ENCODE peak calls at places on chromosome 14, in eight cellular contexts. I is left lung, G is IMR-90, L is MG63, X is adipocyte, D is fibroblast of lung, V is K562, O is BE2C. E is an unnamed sample. For H3K36me3, the result is how much of the 10 kb centered on the place peaks cover.

GRCh38 chr14:67569651-67570290 is 30.3 kb downstream of the PIGH start:
- DNase-seq in O (no peak), V (no peak), L (no peak), D (no peak), I (no peak), G (no peak), X (no peak), E (no peak)

GRCh38 chr14:105864116-105864515 is 337.7 kb downstream of the TMEM121 start:
- DNase-seq in X (no peak), I (peak), O (no peak), V (no peak), G (no peak), L (no peak), D (no peak), E (peak)

GRCh38 chr14:23610815-23611289 is 25.3 kb upstream of the DHRS2 start:
- DNase-seq in D (no peak), I (no peak), V (no peak), O (no peak), G (no peak), X (no peak), L (no peak), E (no peak)

GRCh38 chr14:50471838-50472465 is 60.4 kb downstream of the MAP4K5 start:
- DNase-seq in X (no peak), L (no peak), I (no peak), D (no peak), G (no peak), O (no peak), V (no peak), E (no peak)

GRCh38 chr14:25108959-25109358 is 59.0 kb upstream of the STXBP6 start:
- DNase-seq in X (peak), V (no peak), O (peak), G (no peak), L (no peak), D (peak), I (no peak), E (peak)

GRCh38 chr14:73787760-73788508 is 63.7 kb upstream of the PTGR2 start:
- DNase-seq in O (no peak), I (no peak), G (peak), V (no peak), X (peak), D (peak), L (no peak), E (no peak)

GRCh38 chr14:30227871-30228270 is 300.2 kb upstream of the PRKD1 start:
- DNase-seq in V (no peak), I (no peak), L (peak), D (peak), G (peak), O (no peak), X (peak), E (no peak)

GRCh38 chr14:92690171-92691011 is 58.0 kb downstream of the LGMN start:
- DNase-seq in I (no peak), X (peak), G (peak), L (peak), O (peak), D (peak), V (peak), E (peak)

GRCh38 chr14:28666961-28667360 is 99.6 kb upstream of the FOXG1 start:
- DNase-seq in I (no peak), X (no peak), V (no peak), D (peak), L (no peak), O (no peak), G (no peak), E (no peak)

GRCh38 chr14:50562841-50563240 is 2.9 kb downstream of the ATL1 start:
- DNase-seq in G (no peak), V (no peak), D (no peak), L (no peak), O (no peak), I (no peak), X (no peak), E (no peak)

GRCh38 chr14:96661244-96661969 is 135.8 kb upstream of the VRK1 start:
- DNase-seq in I (no peak), G (no peak), L (no peak), O (no peak), D (no peak), V (no peak), X (no peak), E (no peak)

GRCh38 chr14:70780396-70781075 is 28.8 kb downstream of the MAP3K9 start:
- DNase-seq in V (no peak), D (no peak), X (no peak), L (no peak), I (peak), G (no peak), O (no peak), E (peak)

GRCh38 chr14:68599896-68600620 is 192.8 kb downstream of the ZFP36L1 start:
- DNase-seq in D (no peak), I (no peak), L (no peak), O (peak), G (no peak), X (no peak), V (no peak), E (no peak)

GRCh38 chr14:50331596-50331995 is 19.5 kb downstream of the DMAC2L start:
- DNase-seq in D (no peak), L (no peak), G (no peak), I (no peak), O (no peak), X (no peak), V (no peak), E (no peak)

GRCh38 chr14:38256358-38256840 is 506 bp upstream of the CLEC14A start:
- DNase-seq in L (no peak), O (no peak), X (no peak), I (no peak), V (no peak), G (peak), D (no peak), E (no peak)

GRCh38 chr14:26845106-26845818 is 247.4 kb upstream of the NOVA1 start:
- DNase-seq in O (no peak), X (no peak), L (no peak), D (no peak), G (no peak), V (no peak), I (no peak), E (no peak)

GRCh38 chr14:106058342-106058741 is 532.0 kb downstream of the TMEM121 start:
- DNase-seq in V (no peak), D (no peak), O (no peak), X (no peak), L (no peak), I (no peak), G (no peak), E (no peak)

GRCh38 chr14:75702107-75702506 is 41.1 kb downstream of the TTLL5 start:
- DNase-seq in O (no peak), D (no peak), X (no peak), G (no peak), I (no peak), V (no peak), L (no peak), E (no peak)

GRCh38 chr14:64841772-64842490 is 37.8 kb downstream of the SPTB start:
- DNase-seq in O (no peak), I (no peak), V (peak), L (no peak), X (no peak), D (peak), G (no peak), E (no peak)

GRCh38 chr14:74275265-74275841 is 27.4 kb downstream of the ABCD4 start:
- DNase-seq in X (peak), L (peak), O (peak), G (peak), V (no peak), I (no peak), D (peak), E (no peak)

GRCh38 chr14:85223667-85224066 is 306.3 kb upstream of the FLRT2 start:
- DNase-seq in X (no peak), I (no peak), V (no peak), G (no peak), L (no peak), D (no peak), O (no peak), E (no peak)

GRCh38 chr14:102218688-102219087 is 79.0 kb downstream of the WDR20 start:
- DNase-seq in D (no peak), V (no peak), L (no peak), O (no peak), X (no peak), I (no peak), G (no peak), E (no peak)

GRCh38 chr14:43483415-43483814 is 1023.7 kb downstream of the FSCB start:
- DNase-seq in G (no peak), I (no peak), O (no peak), V (no peak), D (no peak), X (no peak), L (no peak), E (no peak)

GRCh38 chr14:95111507-95112164 is 45.7 kb downstream of the DICER1 start:
- DNase-seq in O (no peak), I (no peak), L (no peak), D (no peak), V (no peak), G (no peak), X (no peak), E (no peak)

GRCh38 chr14:72603639-72604038 is 290.3 kb downstream of the DPF3 start:
- DNase-seq in I (no peak), V (no peak), O (no peak), D (peak), X (no peak), L (no peak), G (no peak), E (no peak)

GRCh38 chr14:95156765-95157194 is 549 bp downstream of the DICER1 start:
- DNase-seq in L (peak), O (peak), I (peak), X (peak), D (no peak), G (peak), V (no peak), E (peak)

GRCh38 chr14:53793790-53794560 is 162.7 kb downstream of the BMP4 start:
- DNase-seq in G (no peak), O (no peak), L (peak), I (no peak), D (peak), X (peak), V (no peak), E (no peak)

GRCh38 chr14:89861630-89862029 is 92.9 kb downstream of the EFCAB11 start:
- DNase-seq in I (no peak), O (no peak), D (no peak), G (no peak), X (no peak), V (no peak), L (no peak), E (no peak)

GRCh38 chr14:74500417-74501134 is 7.0 kb downstream of the ISCA2 start:
- DNase-seq in V (no peak), I (no peak), D (no peak), G (no peak), O (no peak), X (no peak), L (no peak), E (no peak)

GRCh38 chr14:37246427-37246829 is 48.7 kb downstream of the MIPOL1 start:
- DNase-seq in X (peak), I (no peak), L (no peak), D (peak), O (no peak), G (peak), V (peak), E (no peak)

GRCh38 chr14:74478996-74479635 is 14.0 kb downstream of the NPC2 start:
- DNase-seq in I (no peak), D (no peak), O (peak), V (no peak), G (peak), L (no peak), X (peak), E (no peak)

GRCh38 chr14:80388980-80389711 is 177.8 kb upstream of the DIO2 start:
- DNase-seq in G (peak), V (no peak), I (no peak), X (peak), L (peak), D (peak), O (no peak), E (no peak)

GRCh38 chr14:45904313-45904712 is 651.3 kb upstream of the MIS18BP1 start:
- DNase-seq in X (no peak), G (no peak), I (no peak), O (no peak), V (no peak), L (no peak), D (no peak), E (no peak)

GRCh38 chr14:94677239-94677612 is 65.0 kb downstream of the SERPINA3 start:
- DNase-seq in L (no peak), V (no peak), X (no peak), D (no peak), I (peak), O (no peak), G (no peak), E (no peak)

GRCh38 chr14:89667983-89668382 is 250.9 kb upstream of the FOXN3 start:
- DNase-seq in L (no peak), O (no peak), D (peak), I (no peak), X (no peak), G (peak), V (no peak), E (no peak)

GRCh38 chr14:52018970-52019369 is 29.6 kb downstream of the RTRAF start:
- DNase-seq in X (no peak), D (no peak), I (no peak), O (no peak), L (no peak), G (no peak), V (no peak), E (no peak)
- H3K36me3 ChIP-seq in X (half or more), D (under half), I (under half), O (under half), L (under half), G (half or more), V (under half), E (under half)

GRCh38 chr14:20557212-20557542 is 3.7 kb downstream of the RNASE9 start:
- DNase-seq in V (no peak), D (no peak), G (no peak), X (no peak), O (no peak), I (no peak), L (no peak), E (no peak)
- H3K36me3 ChIP-seq in V (under half), D (under half), G (under half), X (under half), O (under half), I (under half), L (under half), E (under half)

DNA sequence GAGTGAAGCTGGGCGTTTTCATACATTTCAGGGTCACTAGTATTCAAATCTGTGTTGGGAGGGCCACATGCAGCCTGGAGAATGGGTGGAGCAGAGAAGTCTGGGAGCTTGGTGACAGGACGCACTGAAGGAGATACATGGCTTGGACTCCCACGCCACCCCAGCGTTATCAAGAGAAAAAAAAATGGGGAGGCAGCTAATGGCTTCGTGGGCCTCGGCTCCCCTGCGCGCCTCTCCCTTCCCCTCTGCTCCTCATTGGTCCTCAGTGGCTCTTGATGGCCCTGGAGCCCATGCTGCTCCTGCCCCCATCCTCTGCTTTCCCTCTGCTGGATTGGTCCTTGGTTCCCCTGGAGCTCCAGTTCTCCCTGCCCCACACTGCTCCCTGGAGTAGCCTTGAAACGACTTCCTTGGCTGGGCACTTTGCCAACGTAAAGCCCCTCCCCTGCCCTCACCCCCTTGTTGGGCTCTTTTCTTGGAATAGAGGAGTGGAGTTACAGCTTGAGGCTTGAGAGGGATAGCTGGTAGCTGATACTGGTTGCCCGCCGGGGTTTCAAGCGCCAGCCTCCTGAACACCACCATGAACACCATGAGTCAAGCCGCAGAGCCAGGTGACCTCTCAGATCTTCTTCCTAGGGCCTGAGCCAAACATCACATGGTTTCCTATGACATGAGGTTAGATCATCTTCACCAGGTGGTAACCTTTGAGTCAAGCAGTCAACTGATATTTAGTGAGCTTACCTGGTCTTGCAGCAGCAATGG is 139.7 kb downstream of the PRKCH start:
- DNase-seq in O (no peak), D (no peak), X (no peak), I (no peak), L (no peak), V (peak), G (peak), E (peak)
- H3K36me3 ChIP-seq in O (under half), D (under half), X (under half), I (under half), L (under half), V (under half), G (under half), E (under half)

DNA sequence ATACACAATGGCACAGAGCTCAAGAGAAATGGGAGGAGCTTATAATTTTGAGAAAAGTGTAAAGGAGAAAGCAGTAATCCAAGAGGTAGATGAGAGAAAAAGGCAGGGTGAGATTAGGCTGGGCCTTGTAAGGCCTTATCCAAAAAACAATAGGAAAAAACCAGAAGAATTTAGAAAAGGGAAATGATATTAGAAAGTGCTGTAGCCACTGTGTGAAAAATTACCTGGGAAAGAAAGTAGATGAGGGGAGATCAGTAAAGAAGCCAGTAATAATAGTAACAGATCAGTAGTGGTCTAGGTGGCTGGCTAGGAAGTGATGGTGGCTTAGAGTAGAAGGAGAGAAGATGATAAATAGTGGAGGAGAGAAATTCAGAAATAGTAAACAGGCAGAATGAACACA is 66.3 kb upstream of the CFL2 start:
- DNase-seq in I (no peak), G (no peak), O (no peak), D (no peak), X (no peak), L (no peak), V (no peak), E (no peak)
- H3K36me3 ChIP-seq in I (under half), G (under half), O (half or more), D (under half), X (half or more), L (under half), V (half or more), E (under half)

GRCh38 chr14:101050901-101051490 is 147.5 kb upstream of the RTL1 start:
- DNase-seq in V (no peak), I (no peak), D (no peak), X (no peak), L (no peak), G (no peak), O (no peak), E (no peak)
- H3K36me3 ChIP-seq in V (under half), I (under half), D (under half), X (half or more), L (under half), G (half or more), O (half or more), E (under half)

DNA sequence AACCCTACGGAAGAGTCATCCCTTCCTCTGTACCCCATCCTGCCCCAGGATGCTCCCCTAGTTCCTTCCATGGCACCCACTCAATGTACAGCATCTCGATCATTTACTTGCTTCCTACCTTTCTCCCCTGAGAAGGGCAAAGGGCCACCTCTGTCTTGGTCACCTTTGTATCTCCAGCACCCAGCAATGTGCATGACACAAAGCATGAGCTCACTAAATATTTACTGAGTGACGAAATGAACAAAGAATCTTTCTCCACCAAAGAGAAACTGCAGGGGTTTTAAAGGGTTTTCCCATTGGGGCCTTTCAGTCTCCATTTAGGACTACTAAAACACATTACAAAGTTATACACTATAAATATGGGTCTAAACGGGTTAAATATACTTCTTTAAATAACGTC is 30.6 kb downstream of the ATG14 start:
- DNase-seq in O (no peak), V (no peak), D (no peak), L (no peak), I (no peak), X (no peak), G (peak), E (no peak)
- H3K36me3 ChIP-seq in O (under half), V (under half), D (under half), L (under half), I (under half), X (half or more), G (under half), E (under half)

E was measured in testis.